ENCODE peak calls at places on chromosomes 13 and 19, in nine cellular contexts. S, Z, U, Q, X, M, A, V and K are unnamed samples.

GRCh38 chr13:114110091-114110829 is 22.2 kb downstream of the RASA3 start:
- DNase-seq in U (no peak), V (no peak), A (no peak), S (no peak), Q (peak), Z (no peak), X (no peak), M (no peak), K (peak)

GRCh38 chr13:102028846-102029245 is 373.0 kb downstream of the FGF14 start:
- DNase-seq in X (no peak), A (no peak), M (no peak), U (no peak), V (no peak), Z (no peak), Q (no peak), S (no peak), K (no peak)

GRCh38 chr19:33798701-33799111 is 2.0 kb downstream of the KCTD15 start:
- DNase-seq in U (no peak), V (no peak), Z (peak), M (peak), X (no peak), S (no peak), Q (no peak), A (no peak), K (no peak)

GRCh38 chr13:38348890-38349289 is 761 bp upstream of the UFM1 start:
- DNase-seq in X (no peak), M (peak), Z (no peak), A (no peak), S (no peak), U (peak), V (no peak), Q (peak), K (no peak)

GRCh38 chr13:36445806-36446423 is 13.6 kb downstream of the CCNA1 start:
- DNase-seq in V (no peak), A (no peak), Z (no peak), S (no peak), U (no peak), Q (no peak), M (no peak), X (no peak), K (no peak)

GRCh38 chr13:42992585-42993122 is 613 bp upstream of the EPSTI1 start:
- DNase-seq in S (no peak), M (no peak), U (no peak), X (no peak), Z (no peak), V (no peak), A (no peak), Q (peak), K (no peak)

GRCh38 chr13:43307921-43308433 is 284.6 kb downstream of the DNAJC15 start:
- DNase-seq in M (peak), V (peak), Z (peak), Q (no peak), A (peak), U (peak), S (no peak), X (peak), K (no peak)

GRCh38 chr19:33464733-33465115 is 56.9 kb downstream of the PEPD start:
- DNase-seq in M (no peak), U (no peak), Z (no peak), A (no peak), S (no peak), Q (no peak), X (no peak), V (no peak), K (no peak)

GRCh38 chr13:35549481-35549880 is 73.0 kb upstream of the MAB21L1 start:
- DNase-seq in V (peak), A (no peak), U (peak), X (peak), S (no peak), Q (no peak), M (peak), Z (peak), K (no peak)

GRCh38 chr19:1057185-1057857 is 9.6 kb upstream of the ARHGAP45 start:
- DNase-seq in Z (peak), Q (no peak), V (no peak), U (no peak), S (no peak), X (no peak), M (peak), A (no peak), K (no peak)

GRCh38 chr19:46916971-46917370 is 56.2 kb downstream of the ARHGAP35 start:
- DNase-seq in U (no peak), S (no peak), A (no peak), Q (no peak), V (no peak), M (no peak), Z (no peak), X (no peak), K (no peak)

GRCh38 chr13:105591308-105591707 is 944.2 kb downstream of the EFNB2 start:
- DNase-seq in U (no peak), X (no peak), V (no peak), M (no peak), Z (no peak), S (no peak), Q (no peak), A (no peak), K (no peak)

GRCh38 chr19:32743447-32743846 is 23.9 kb downstream of the TDRD12 start:
- DNase-seq in M (no peak), U (no peak), Q (no peak), V (no peak), S (no peak), X (no peak), Z (no peak), A (no peak), K (no peak)

GRCh38 chr19:35346193-35347052 is 1.3 kb upstream of the FFAR1 start:
- DNase-seq in S (no peak), A (no peak), Q (peak), V (no peak), Z (no peak), U (no peak), X (no peak), M (no peak), K (peak)

GRCh38 chr13:49063526-49063925 is 87.8 kb downstream of the FNDC3A start:
- DNase-seq in S (no peak), Q (no peak), Z (no peak), M (no peak), A (no peak), U (peak), V (no peak), X (no peak), K (no peak)

GRCh38 chr19:13036366-13036976 is 41.2 kb downstream of the NFIX start:
- DNase-seq in M (peak), X (no peak), U (peak), Q (no peak), Z (peak), S (no peak), A (no peak), V (no peak), K (no peak)

GRCh38 chr13:51154029-51154555 is 43.0 kb upstream of the C13orf42 start:
- DNase-seq in Q (no peak), U (no peak), M (peak), V (no peak), Z (peak), X (peak), A (peak), S (no peak), K (no peak)

GRCh38 chr13:111900390-111901180 is 166.4 kb upstream of the SOX1 start:
- DNase-seq in Z (no peak), Q (no peak), A (no peak), U (no peak), S (no peak), M (no peak), X (no peak), V (no peak), K (no peak)

GRCh38 chr13:95226932-95227718 is 74.1 kb downstream of the ABCC4 start:
- DNase-seq in Q (no peak), V (no peak), S (no peak), X (no peak), U (no peak), A (no peak), M (no peak), Z (no peak), K (no peak)

GRCh38 chr13:109332501-109333499 is 453.6 kb downstream of the IRS2 start:
- DNase-seq in V (no peak), Z (no peak), U (no peak), M (no peak), X (no peak), A (no peak), S (no peak), Q (no peak), K (no peak)

GRCh38 chr13:74036373-74036772 is 97.8 kb downstream of the KLF12 start:
- DNase-seq in X (no peak), Z (no peak), U (peak), Q (no peak), V (no peak), A (no peak), S (no peak), M (no peak), K (no peak)

GRCh38 chr13:32164622-32165268 is 133.2 kb downstream of the FRY start:
- DNase-seq in X (no peak), M (peak), V (no peak), Q (peak), Z (peak), S (peak), A (no peak), U (peak), K (no peak)

GRCh38 chr19:3135961-3136683 is at the start of gene GNA15:
- DNase-seq in V (no peak), X (no peak), Z (no peak), Q (no peak), U (peak), M (no peak), S (no peak), A (no peak), K (no peak)

GRCh38 chr13:102651392-102651791 is 43.5 kb downstream of the METTL21C start:
- DNase-seq in A (no peak), M (peak), V (no peak), U (peak), Q (no peak), S (no peak), X (no peak), Z (peak), K (no peak)

GRCh38 chr13:29125145-29125933 is 305.2 kb downstream of the MTUS2 start:
- DNase-seq in A (no peak), V (no peak), X (no peak), S (no peak), Q (no peak), M (no peak), Z (no peak), U (no peak), K (no peak)

GRCh38 chr19:6045108-6045507 is 65.2 kb downstream of the RFX2 start:
- DNase-seq in S (no peak), U (no peak), M (no peak), A (no peak), V (no peak), Q (no peak), X (no peak), Z (no peak), K (no peak)

GRCh38 chr19:42279148-42279901 is 10.3 kb downstream of the CIC start:
- DNase-seq in A (no peak), U (no peak), S (no peak), V (no peak), M (no peak), Z (no peak), Q (no peak), X (no peak), K (no peak)

GRCh38 chr13:30333601-30334000 is 26.2 kb upstream of the KATNAL1 start:
- DNase-seq in S (no peak), Z (no peak), U (no peak), Q (no peak), V (no peak), A (no peak), X (no peak), M (no peak), K (no peak)

GRCh38 chr19:47381653-47382279 is 32.7 kb downstream of the DHX34 start:
- DNase-seq in Q (no peak), Z (no peak), X (no peak), U (no peak), M (no peak), S (no peak), A (no peak), V (no peak), K (no peak)

GRCh38 chr13:95552539-95553270 is at the start of gene CLDN10:
- DNase-seq in Q (no peak), A (no peak), U (no peak), X (no peak), V (no peak), S (peak), M (no peak), Z (no peak), K (no peak)

GRCh38 chr13:110102053-110102452 is 204.9 kb downstream of the COL4A1 start:
- DNase-seq in A (no peak), M (no peak), X (no peak), S (no peak), Z (no peak), Q (no peak), U (no peak), V (no peak), K (no peak)

GRCh38 chr19:10182847-10183246 is 11.9 kb downstream of the DNMT1 start:
- DNase-seq in Q (no peak), M (no peak), Z (no peak), S (no peak), A (no peak), X (no peak), V (no peak), U (no peak), K (no peak)

GRCh38 chr13:75685239-75685697 is 49.1 kb downstream of the LMO7 start:
- DNase-seq in M (peak), Z (peak), Q (no peak), A (no peak), X (no peak), V (no peak), S (no peak), U (no peak), K (no peak)

GRCh38 chr19:16026756-16027155 is 49.5 kb upstream of the TPM4 start:
- DNase-seq in S (no peak), A (no peak), M (no peak), Z (no peak), Q (no peak), X (no peak), U (no peak), V (no peak), K (no peak)

GRCh38 chr19:13302521-13303270 is 152.5 kb downstream of the IER2 start:
- DNase-seq in S (no peak), Q (no peak), A (peak), V (no peak), M (no peak), U (no peak), X (no peak), Z (no peak), K (no peak)